ENCODE peak calls at places on chromosomes 7 and 10, in four cellular contexts. A is adrenal gland, J is hepatocyte, D is tibial nerve. C is an unnamed sample.

GRCh38 chr7:51265066-51265907 is 51.3 kb downstream of the COBL start:
- DNase-seq in A (no peak), J (peak; percentile 63), D (no peak), C (no peak)

GRCh38 chr10:14567421-14567820 is 207.3 kb downstream of the FAM107B start:
- DNase-seq in A (no peak), J (no peak), D (no peak), C (no peak)

GRCh38 chr10:6050801-6051445 is 11.2 kb downstream of the IL2RA start:
- DNase-seq in A (peak; percentile 59), J (peak; percentile 27), D (peak; percentile 29), C (peak; percentile 69)

GRCh38 chr10:24826022-24826421 is 102.3 kb upstream of the ARHGAP21 start:
- DNase-seq in A (no peak), J (peak; percentile 21), D (no peak), C (no peak)

GRCh38 chr10:96448021-96448457 is 65.7 kb downstream of the TLL2 start:
- DNase-seq in A (no peak), J (no peak), D (peak; percentile 57), C (no peak)

GRCh38 chr7:43569424-43569823 is 13.5 kb upstream of the STK17A start:
- DNase-seq in A (no peak), J (no peak), D (no peak), C (no peak)

GRCh38 chr10:114002422-114002821 is 41.2 kb upstream of the ADRB1 start:
- DNase-seq in A (no peak), J (no peak), D (no peak), C (no peak)

GRCh38 chr10:127736222-127736914 is 617 bp upstream of the FOXI2 start:
- DNase-seq in A (no peak), J (no peak), D (no peak), C (no peak)

GRCh38 chr7:6489612-6490011 is 41.9 kb upstream of the DAGLB start:
- DNase-seq in A (no peak), J (no peak), D (no peak), C (no peak)

GRCh38 chr10:92124524-92125168 is 166.2 kb downstream of the CPEB3 start:
- DNase-seq in A (peak; percentile 52), J (peak; percentile 58), D (no peak), C (peak; percentile 26)

GRCh38 chr7:99837649-99838361 is 10.0 kb downstream of the CYP3A43 start:
- DNase-seq in A (no peak), J (peak; percentile 40), D (no peak), C (no peak)

GRCh38 chr7:65216469-65216868 is 157.2 kb upstream of the ZNF92 start:
- DNase-seq in A (peak; percentile 70), J (peak; percentile 84), D (no peak), C (no peak)

GRCh38 chr10:133187091-133187905 is 27.3 kb downstream of the KNDC1 start:
- DNase-seq in A (no peak), J (no peak), D (no peak), C (no peak)

GRCh38 chr7:131649003-131649541 is 92.6 kb upstream of the PODXL start:
- DNase-seq in A (no peak), J (no peak), D (no peak), C (no peak)

GRCh38 chr10:45239642-45240041 is 75.8 kb downstream of the OR13A1 start:
- DNase-seq in A (no peak), J (no peak), D (no peak), C (no peak)

GRCh38 chr7:155000795-155001194 is 2.1 kb downstream of the PAXIP1 start:
- DNase-seq in A (no peak), J (no peak), D (no peak), C (no peak)

GRCh38 chr10:93288679-93289634 is 193.2 kb downstream of the MYOF start:
- DNase-seq in A (peak; percentile 88), J (peak; percentile 87), D (peak; percentile 52), C (peak; percentile 56)

GRCh38 chr7:156820445-156821063 is 72.4 kb downstream of the LMBR1 start:
- DNase-seq in A (no peak), J (no peak), D (no peak), C (no peak)

GRCh38 chr7:86793129-86793528 is 149.4 kb downstream of the GRM3 start:
- DNase-seq in A (no peak), J (no peak), D (no peak), C (no peak)

GRCh38 chr10:109773818-109774440 is 149.4 kb downstream of the XPNPEP1 start:
- DNase-seq in A (no peak), J (peak; percentile 57), D (no peak), C (no peak)

GRCh38 chr10:79088613-79089355 is 20.0 kb downstream of the ZMIZ1 start:
- DNase-seq in A (no peak), J (no peak), D (no peak), C (no peak)

GRCh38 chr10:72333111-72334012 is 21.4 kb downstream of the DNAJB12 start:
- DNase-seq in A (no peak), J (peak; percentile 2), D (no peak), C (no peak)

GRCh38 chr7:34069676-34070075 is 164.3 kb downstream of the BMPER start:
- DNase-seq in A (no peak), J (peak; percentile 26), D (no peak), C (no peak)

GRCh38 chr10:66822801-66823200 is 103.0 kb upstream of the LRRTM3 start:
- DNase-seq in A (no peak), J (no peak), D (no peak), C (no peak)

GRCh38 chr10:97217299-97217698 is 31.5 kb upstream of the SLIT1 start:
- DNase-seq in A (no peak), J (no peak), D (no peak), C (no peak)

GRCh38 chr10:98101366-98101765 is 33.1 kb upstream of the R3HCC1L start:
- DNase-seq in A (no peak), J (no peak), D (no peak), C (no peak)

GRCh38 chr7:130379019-130379418 is 1.3 kb upstream of the CPA1 start:
- DNase-seq in A (no peak), J (no peak), D (no peak), C (no peak)

GRCh38 chr7:11009631-11010030 is 36.0 kb downstream of the PHF14 start:
- DNase-seq in A (no peak), J (no peak), D (no peak), C (no peak)

GRCh38 chr10:80324891-80325364 is 31.6 kb downstream of the DYDC1 start:
- DNase-seq in A (no peak), J (no peak), D (no peak), C (no peak)

GRCh38 chr10:43218951-43219837 is 47.7 kb downstream of the RASGEF1A start:
- DNase-seq in A (no peak), J (no peak), D (no peak), C (no peak)

GRCh38 chr10:125795111-125795510 is 19.5 kb upstream of the MMP21 start:
- DNase-seq in A (no peak), J (no peak), D (no peak), C (no peak)

GRCh38 chr7:129493555-129493954 is 8.8 kb upstream of the SMKR1 start:
- DNase-seq in A (no peak), J (no peak), D (no peak), C (no peak)

GRCh38 chr10:20418286-20418685 is 478.8 kb downstream of the NEBL start:
- DNase-seq in A (no peak), J (no peak), D (no peak), C (no peak)

GRCh38 chr10:96263173-96263572 is 8.2 kb downstream of the BLNK start:
- DNase-seq in A (no peak), J (no peak), D (no peak), C (no peak)

GRCh38 chr10:22649390-22649841 is 65.0 kb downstream of the PIP4K2A start:
- DNase-seq in A (no peak), J (no peak), D (no peak), C (no peak)

GRCh38 chr10:22649977-22650376 is 64.4 kb downstream of the PIP4K2A start:
- DNase-seq in A (no peak), J (no peak), D (no peak), C (no peak)

GRCh38 chr10:22648547-22648961 is 65.8 kb downstream of the PIP4K2A start:
- DNase-seq in A (no peak), J (no peak), D (no peak), C (no peak)

GRCh38 chr10:22646291-22646926 is 68.0 kb downstream of the PIP4K2A start:
- DNase-seq in A (no peak), J (no peak), D (no peak), C (no peak)

DNA sequence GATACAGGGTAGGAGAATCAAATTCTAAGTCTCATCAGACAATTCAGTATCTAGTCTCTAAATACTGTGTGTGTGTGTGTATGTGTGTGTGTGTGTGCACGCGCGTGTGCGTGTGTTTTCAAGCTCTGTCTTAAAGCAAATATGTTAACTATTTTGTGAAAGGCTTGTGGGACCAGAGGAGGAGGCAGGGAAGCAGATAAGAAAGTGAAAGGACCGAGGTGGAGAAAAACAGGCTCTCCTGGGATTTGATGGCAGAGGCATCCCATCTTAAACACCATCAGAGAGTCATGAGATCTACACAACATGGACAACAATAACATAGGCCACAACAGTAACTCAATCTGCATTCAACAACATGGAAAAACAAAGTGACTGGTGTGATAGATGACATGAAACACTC is 67.1 kb downstream of the PIP4K2A start:
- DNase-seq in A (no peak), J (no peak), D (no peak), C (no peak)
- H3K4me1 ChIP-seq in A (peaks cover 5% of the 10 kb centered on the region), J (peaks cover 9% of the 10 kb centered on the region), D (peaks cover 51% of the 10 kb centered on the region), C (no peaks in the 10 kb centered on the region)

DNA sequence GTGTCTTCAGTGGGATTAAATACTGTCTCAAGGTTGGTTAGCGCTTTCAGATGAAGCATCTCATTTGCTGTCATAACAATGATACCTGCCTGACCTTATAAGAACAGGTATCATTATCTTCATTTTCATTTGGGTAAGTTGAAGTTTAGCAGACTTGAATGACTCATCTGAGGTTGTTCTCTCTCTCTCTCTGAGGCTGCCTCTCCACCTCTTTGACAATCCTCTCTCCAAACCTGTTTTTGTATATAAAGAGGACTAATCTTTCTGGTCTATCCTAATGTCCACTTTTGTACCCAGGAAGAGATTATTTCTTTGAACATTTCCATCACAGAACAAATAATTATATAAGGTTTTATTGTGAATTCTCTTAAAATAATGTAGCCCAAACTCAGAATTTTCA is 291.4 kb downstream of the KLF6 start:
- DNase-seq in A (no peak), J (no peak), D (no peak), C (no peak)
- H3K4me1 ChIP-seq in A (no peaks in the 10 kb centered on the region), J (no peaks in the 10 kb centered on the region), D (peaks cover under 1% of the 10 kb centered on the region), C (peaks cover 5% of the 10 kb centered on the region)

GRCh38 chr10:103693070-103693811 is 162.1 kb downstream of the SH3PXD2A start:
- DNase-seq in A (no peak), J (peak; percentile 68), D (no peak), C (no peak)
- H3K4me1 ChIP-seq in A (peaks cover 5% of the 10 kb centered on the region), J (peaks cover 30% of the 10 kb centered on the region), D (peaks cover 89% of the 10 kb centered on the region), C (peaks cover 6% of the 10 kb centered on the region)

GRCh38 chr10:7189909-7190308 is 220.9 kb downstream of the SFMBT2 start:
- DNase-seq in A (no peak), J (no peak), D (no peak), C (no peak)

GRCh38 chr10:7193369-7193768 is 217.5 kb downstream of the SFMBT2 start:
- DNase-seq in A (no peak), J (no peak), D (no peak), C (no peak)

GRCh38 chr10:7192831-7193348 is 217.9 kb downstream of the SFMBT2 start:
- DNase-seq in A (no peak), J (no peak), D (no peak), C (no peak)

GRCh38 chr10:7194571-7194970 is 216.3 kb downstream of the SFMBT2 start:
- DNase-seq in A (no peak), J (no peak), D (no peak), C (no peak)

DNA sequence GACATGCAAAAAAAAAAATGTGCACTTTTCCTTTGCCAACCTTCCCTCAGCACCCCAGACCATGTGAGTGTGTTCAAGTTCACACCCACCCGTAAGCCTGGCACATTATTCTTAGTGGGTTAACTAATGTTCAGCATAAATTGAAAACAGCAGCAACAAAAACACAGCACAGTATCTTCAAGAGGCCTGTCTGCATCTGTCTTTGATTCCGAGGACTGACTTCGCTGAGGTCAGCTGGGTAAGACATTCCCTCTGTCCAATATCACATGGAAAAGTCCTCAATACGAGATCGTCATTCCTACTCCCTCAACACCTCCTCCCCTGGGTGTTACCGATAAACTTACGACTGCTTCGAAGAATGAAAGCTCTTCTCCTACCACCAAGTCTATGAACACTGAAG is 218.8 kb downstream of the SFMBT2 start:
- DNase-seq in A (no peak), J (no peak), D (no peak), C (no peak)
- H3K4me1 ChIP-seq in A (no peaks in the 10 kb centered on the region), J (peaks cover 4% of the 10 kb centered on the region), D (peaks cover 15% of the 10 kb centered on the region), C (no peaks in the 10 kb centered on the region)

C was measured in tibial artery.